ENCODE peak calls at places on chromosome 18, in eight cellular contexts. J, A, Q, G, W, F, B and S are unnamed samples.

GRCh38 chr18:78420116-78420515 is 559.5 kb upstream of the SALL3 start:
- DNase-seq in F (no peak), A (no peak), W (no peak), Q (no peak), G (no peak), J (no peak), B (no peak), S (no peak)

GRCh38 chr18:58297198-58297597 is 253.2 kb downstream of the NEDD4L start:
- DNase-seq in A (peak), Q (no peak), B (no peak), W (peak), J (no peak), F (no peak), G (peak), S (no peak)

GRCh38 chr18:9757851-9758587 is 49.9 kb downstream of the RAB31 start:
- DNase-seq in A (peak), J (no peak), W (peak), Q (no peak), F (no peak), B (peak), G (no peak), S (no peak)

GRCh38 chr18:33751613-33752221 is 173.7 kb downstream of the ASXL3 start:
- DNase-seq in Q (peak), F (no peak), W (peak), A (peak), J (no peak), G (peak), B (no peak), S (no peak)

GRCh38 chr18:67266591-67267237 is 249.8 kb downstream of the DSEL start:
- DNase-seq in W (peak), Q (peak), J (no peak), F (no peak), A (peak), G (no peak), B (no peak), S (no peak)

GRCh38 chr18:48200631-48201336 is 208.4 kb downstream of the ZBTB7C start:
- DNase-seq in Q (no peak), F (no peak), W (peak), J (no peak), B (no peak), A (no peak), G (no peak), S (no peak)

GRCh38 chr18:35296079-35296478 is 6.0 kb upstream of the ZSCAN30 start:
- DNase-seq in W (no peak), B (no peak), F (no peak), Q (no peak), G (no peak), A (no peak), J (no peak), S (no peak)

GRCh38 chr18:39460136-39460535 is 1894.5 kb upstream of the CELF4 start:
- DNase-seq in F (no peak), G (no peak), A (peak), Q (no peak), W (no peak), B (no peak), J (no peak), S (no peak)

GRCh38 chr18:29003194-29003593 is 826.3 kb upstream of the CDH2 start:
- DNase-seq in G (no peak), J (no peak), A (no peak), W (no peak), F (no peak), Q (no peak), B (no peak), S (no peak)

GRCh38 chr18:36419913-36420531 is 122.5 kb downstream of the FHOD3 start:
- DNase-seq in F (no peak), B (no peak), G (peak), J (no peak), Q (no peak), A (no peak), W (peak), S (no peak)

GRCh38 chr18:79477711-79478483 is 82.2 kb downstream of the NFATC1 start:
- DNase-seq in J (no peak), W (no peak), G (no peak), Q (no peak), A (no peak), B (no peak), F (no peak), S (no peak)

GRCh38 chr18:1090758-1091157 is 186.1 kb downstream of the ADCYAP1 start:
- DNase-seq in Q (no peak), A (no peak), W (no peak), F (no peak), G (no peak), B (no peak), J (no peak), S (no peak)

GRCh38 chr18:24266124-24266523 is 127.3 kb downstream of the CABYR start:
- DNase-seq in B (no peak), W (no peak), J (no peak), F (no peak), G (no peak), A (no peak), Q (no peak), S (no peak)

GRCh38 chr18:68267583-68267982 is 447.3 kb downstream of the TMX3 start:
- DNase-seq in Q (no peak), F (no peak), B (no peak), G (no peak), W (peak), J (no peak), A (peak), S (no peak)

GRCh38 chr18:34592961-34593382 is 117.1 kb upstream of the DTNA start:
- DNase-seq in W (peak), F (peak), J (no peak), A (peak), Q (peak), G (no peak), B (peak), S (no peak)

GRCh38 chr18:79598885-79599175 is 80.8 kb upstream of the CTDP1 start:
- DNase-seq in A (no peak), Q (no peak), F (peak), W (no peak), J (no peak), G (no peak), B (no peak), S (no peak)

GRCh38 chr18:61949946-61950345 is 57.1 kb upstream of the RNF152 start:
- DNase-seq in B (peak), G (no peak), Q (peak), W (peak), F (no peak), J (no peak), A (peak), S (no peak)

GRCh38 chr18:36590621-36591580 is 237.9 kb downstream of the TPGS2 start:
- DNase-seq in W (no peak), F (no peak), Q (no peak), J (no peak), G (no peak), B (no peak), A (no peak), S (no peak)

GRCh38 chr18:34787931-34788532 is 77.9 kb downstream of the DTNA start:
- DNase-seq in B (peak), Q (peak), J (no peak), A (peak), W (peak), G (peak), F (no peak), S (peak)

GRCh38 chr18:79554945-79555645 is 124.5 kb upstream of the CTDP1 start:
- DNase-seq in B (no peak), Q (no peak), F (no peak), J (no peak), G (no peak), A (no peak), W (no peak), S (no peak)

GRCh38 chr18:80033181-80034067 is 810 bp upstream of the RBFA start:
- DNase-seq in F (no peak), B (peak), G (no peak), A (no peak), W (peak), J (peak), Q (no peak), S (peak)

GRCh38 chr18:62522178-62522509 is 681 bp upstream of the ZCCHC2 start:
- DNase-seq in A (no peak), F (no peak), G (no peak), W (no peak), Q (no peak), B (no peak), J (no peak), S (no peak)

GRCh38 chr18:79855147-79855910 is 57.6 kb downstream of the KCNG2 start:
- DNase-seq in G (peak), Q (no peak), J (no peak), F (no peak), B (no peak), A (no peak), W (peak), S (no peak)

GRCh38 chr18:23862071-23862470 is 152.5 kb upstream of the TTC39C start:
- DNase-seq in F (no peak), Q (peak), W (peak), B (no peak), G (no peak), A (peak), J (no peak), S (no peak)

GRCh38 chr18:46042571-46043123 is 29.4 kb downstream of the PSTPIP2 start:
- DNase-seq in G (no peak), F (no peak), B (no peak), J (no peak), A (peak), Q (no peak), W (peak), S (no peak)

GRCh38 chr18:76657428-76657827 is 162.4 kb upstream of the ZNF516 start:
- DNase-seq in F (no peak), Q (no peak), A (no peak), W (no peak), B (peak), G (no peak), J (no peak), S (no peak)

GRCh38 chr18:72868666-72869661 is 1.2 kb upstream of the NETO1 start:
- DNase-seq in B (no peak), W (no peak), Q (no peak), G (no peak), F (no peak), A (peak), J (no peak), S (no peak)

GRCh38 chr18:55778731-55779460 is 190.9 kb upstream of the TCF4 start:
- DNase-seq in B (no peak), F (no peak), A (no peak), W (peak), Q (no peak), G (peak), J (no peak), S (no peak)

GRCh38 chr18:67318651-67319050 is 197.9 kb downstream of the DSEL start:
- DNase-seq in A (peak), W (peak), G (no peak), J (no peak), B (no peak), F (no peak), Q (no peak), S (no peak)

GRCh38 chr18:23154021-23154420 is 18.7 kb downstream of the CABLES1 start:
- DNase-seq in J (no peak), W (no peak), G (no peak), F (no peak), A (no peak), Q (no peak), B (no peak), S (no peak)

GRCh38 chr18:9535430-9535972 is 60.2 kb downstream of the RALBP1 start:
- DNase-seq in B (peak), A (peak), J (peak), F (no peak), W (peak), G (no peak), Q (no peak), S (peak)

GRCh38 chr18:55355220-55355619 is 232.8 kb downstream of the TCF4 start:
- DNase-seq in F (no peak), A (no peak), J (no peak), G (no peak), W (no peak), B (no peak), Q (no peak), S (no peak)

GRCh38 chr18:62324917-62325805 is at the start of gene TNFRSF11A:
- DNase-seq in G (peak), F (peak), A (no peak), J (no peak), Q (peak), W (peak), B (no peak), S (no peak)

GRCh38 chr18:68417166-68417776 is 297.6 kb downstream of the TMX3 start:
- DNase-seq in J (no peak), F (no peak), Q (peak), B (no peak), G (no peak), W (peak), A (no peak), S (no peak)

GRCh38 chr18:49892148-49892924 is 79.0 kb upstream of the ACAA2 start:
- DNase-seq in W (peak), B (no peak), J (no peak), F (no peak), G (no peak), A (peak), Q (peak), S (no peak)

GRCh38 chr18:30613467-30613801 is 429.1 kb downstream of the DSC3 start:
- DNase-seq in Q (no peak), G (no peak), A (no peak), J (no peak), B (no peak), W (no peak), F (no peak), S (no peak)

GRCh38 chr18:54389143-54389505 is 31.4 kb downstream of the C18orf54 start:
- DNase-seq in B (no peak), Q (no peak), A (no peak), G (no peak), F (no peak), J (no peak), W (no peak), S (no peak)

GRCh38 chr18:9547767-9548166 is 66.6 kb downstream of the PPP4R1 start:
- DNase-seq in J (no peak), Q (no peak), A (no peak), B (no peak), W (no peak), G (no peak), F (no peak), S (no peak)

GRCh38 chr18:55552498-55553189 is 35.3 kb downstream of the TCF4 start:
- DNase-seq in A (peak), G (no peak), F (no peak), J (no peak), W (no peak), B (no peak), Q (no peak), S (no peak)

GRCh38 chr18:34993289-34993688 is 47.9 kb upstream of the MAPRE2 start:
- DNase-seq in G (no peak), Q (no peak), B (no peak), J (no peak), W (no peak), F (no peak), A (no peak), S (no peak)

GRCh38 chr18:59763541-59764136 is 66.4 kb upstream of the CCBE1 start:
- DNase-seq in A (no peak), F (no peak), J (no peak), Q (no peak), W (no peak), G (no peak), B (no peak), S (no peak)
- H3K4me3 ChIP-seq in A (no peak), F (no peak), J (no peak), Q (no peak), W (no peak), G (no peak), B (no peak), S (no peak)

DNA sequence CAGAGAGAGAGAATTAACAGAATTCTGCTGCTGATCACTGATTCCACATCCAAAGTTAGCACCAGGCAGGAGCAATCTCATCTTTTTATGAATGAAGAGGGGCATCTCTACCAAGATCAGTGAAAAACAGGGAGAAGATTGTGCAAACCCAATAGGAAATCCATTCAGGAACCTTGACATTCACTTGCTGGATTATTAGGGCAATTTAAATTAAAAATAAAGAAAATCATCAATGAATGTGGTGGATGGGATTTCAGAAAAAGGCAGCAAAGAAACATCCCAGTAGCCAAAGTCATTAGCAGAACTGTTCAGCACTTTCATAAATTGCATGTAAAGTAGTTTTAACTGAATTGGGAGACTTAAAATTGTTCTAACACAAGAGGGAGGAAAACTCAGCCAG is 423.2 kb downstream of the TGIF1 start:
- DNase-seq in J (no peak), A (no peak), F (no peak), W (no peak), G (no peak), Q (no peak), B (no peak), S (no peak)
- TF ChIP-seq CTCF in J (no peak), A (no peak), F (no peak), W (no peak), G (no peak), Q (no peak), B (no peak), S (no peak)

DNA sequence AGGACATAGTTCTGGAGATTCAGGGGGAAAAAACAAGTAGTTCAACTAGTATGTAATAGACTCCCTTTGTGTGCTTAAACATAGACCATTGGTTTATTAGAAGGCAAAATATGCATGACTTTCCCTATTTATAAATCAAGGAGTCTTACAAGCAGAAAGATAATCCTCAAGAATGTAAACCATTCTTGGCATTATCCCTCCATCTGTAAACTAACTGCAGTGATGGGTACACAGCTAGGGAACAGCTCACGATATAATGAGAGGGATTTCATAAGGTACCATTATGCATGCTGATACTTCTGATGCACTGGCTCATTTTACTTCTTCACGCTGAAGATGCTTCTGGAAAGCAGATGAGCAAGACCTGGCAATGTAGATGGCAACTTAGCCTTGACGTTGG is 878 bp downstream of the FBXO15 start:
- DNase-seq in G (no peak), F (no peak), A (no peak), W (no peak), B (no peak), J (no peak), Q (no peak), S (no peak)
- H3K4me3 ChIP-seq in G (no peak), F (peak), A (peak), W (no peak), B (no peak), J (peak), Q (no peak), S (peak)

DNA sequence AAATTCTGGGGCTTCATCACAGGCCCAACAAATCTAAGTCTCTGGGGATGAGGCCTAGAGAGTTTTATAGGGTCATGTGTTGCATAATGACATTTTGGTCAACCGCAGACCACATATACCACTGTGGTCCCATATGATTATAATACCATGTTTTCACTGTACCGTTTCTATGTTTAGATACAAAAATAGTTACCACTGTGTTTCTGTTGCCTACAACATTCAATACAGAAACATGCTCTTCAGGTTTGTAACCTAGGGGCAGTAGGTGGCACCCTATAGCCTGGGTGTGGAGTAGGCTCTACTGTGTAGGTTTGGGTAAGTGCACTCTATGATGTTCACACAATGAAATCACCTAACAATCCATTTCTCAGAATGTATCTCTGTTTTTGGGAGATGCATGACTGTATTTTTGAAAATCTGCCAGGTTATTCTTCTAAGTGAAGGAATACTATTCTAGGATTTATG is 485.2 kb downstream of the PTPRM start:
- DNase-seq in Q (no peak), G (peak), A (peak), J (no peak), F (no peak), W (peak), B (no peak), S (no peak)
- TF ChIP-seq CTCF in Q (no peak), G (no peak), A (no peak), J (no peak), F (no peak), W (no peak), B (no peak), S (no peak)

DNA sequence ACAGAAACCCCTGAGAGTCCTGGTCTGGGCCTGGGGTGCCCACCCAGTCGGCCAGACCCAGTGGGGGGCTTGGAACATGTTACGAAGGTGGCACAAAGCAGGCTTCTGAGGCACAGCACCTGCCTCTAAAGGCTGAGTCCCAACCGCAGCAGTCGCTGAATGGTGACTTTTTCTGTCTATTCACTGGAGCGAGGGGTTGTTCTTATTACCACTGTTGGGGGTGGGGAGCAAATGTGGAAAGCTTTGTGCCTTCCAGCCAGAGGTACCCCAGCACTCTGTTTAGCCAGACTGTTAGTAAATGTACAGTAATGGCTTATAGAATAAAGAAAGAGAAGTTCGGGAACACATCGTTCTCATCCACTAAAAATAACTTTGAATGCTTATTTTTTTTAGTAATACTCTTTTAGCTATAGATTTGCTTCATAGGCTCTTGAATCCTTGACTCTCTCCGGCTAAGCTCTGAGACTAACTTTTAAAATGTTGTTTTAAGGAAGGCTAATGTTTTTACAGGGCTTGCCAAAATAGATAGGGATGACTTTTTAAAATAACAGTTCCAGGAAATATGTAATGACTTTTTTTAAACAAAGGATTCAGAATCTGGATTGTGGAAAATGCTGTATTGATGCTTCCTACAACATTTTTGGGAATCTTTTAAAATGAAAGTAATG is 23.4 kb upstream of the PTPN2 start:
- DNase-seq in Q (peak), W (peak), F (no peak), J (no peak), A (peak), B (no peak), G (no peak), S (no peak)
- H3K4me3 ChIP-seq in Q (no peak), W (no peak), F (no peak), J (no peak), A (no peak), B (no peak), G (no peak), S (no peak)

DNA sequence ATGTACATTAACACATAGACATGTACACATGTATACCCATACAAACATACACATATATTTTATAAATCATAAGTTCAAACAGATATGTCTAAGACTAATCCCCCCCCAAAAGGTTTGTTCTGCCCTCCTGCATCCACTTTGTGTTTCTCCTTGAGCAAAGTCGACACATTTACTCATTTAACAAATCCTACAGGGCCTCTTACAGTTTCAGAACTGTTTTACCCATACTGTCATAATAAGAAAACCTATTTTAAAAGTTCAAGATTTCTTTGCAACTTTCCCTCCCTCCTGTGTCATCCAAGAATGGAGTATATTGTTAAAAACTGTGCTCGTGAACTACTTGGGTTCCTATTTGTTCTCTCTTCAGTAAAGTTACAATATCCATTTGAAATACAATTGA is 166.7 kb downstream of the L3MBTL4 start:
- DNase-seq in A (no peak), G (peak), Q (no peak), F (no peak), W (no peak), B (no peak), J (no peak), S (no peak)
- TF ChIP-seq CTCF in A (no peak), G (no peak), Q (no peak), F (no peak), W (no peak), B (no peak), J (no peak), S (no peak)